ENCODE peak calls at places on chromosome 1, in ten cellular contexts. L is NCI-H1694; H is HTR-8/SVneo; X is dorsolateral prefrontal cortex; I is NCI-H2081; S is amniotic stem cell; Z is GM10248; M is sciatic nerve; R is activated CD8-positive, alpha-beta memory T cell treated with anti-CD3 and anti-CD28 coated beads for 1 hour; D is AG09319. E is an unnamed sample.

GRCh38 chr1:230153655-230154296 is 86.7 kb downstream of the GALNT2 start:
- DNase-seq in L (no peak), H (no peak), X (no peak), I (no peak), S (no peak), Z (no peak), M (no peak), R (no peak), D (no peak), E (no peak)

GRCh38 chr1:100494393-100495084 is 43.4 kb upstream of the GPR88 start:
- DNase-seq in L (no peak), H (no peak), X (no peak), I (no peak), S (no peak), Z (no peak), M (no peak), R (no peak), D (no peak), E (no peak)

GRCh38 chr1:108716437-108717230 is 3.9 kb downstream of the FNDC7 start:
- DNase-seq in L (no peak), H (no peak), X (no peak), I (no peak), S (no peak), Z (no peak), M (no peak), R (no peak), D (no peak), E (no peak)

GRCh38 chr1:114088392-114089299 is 65.0 kb downstream of the SYT6 start:
- DNase-seq in L (no peak), H (no peak), X (no peak), I (no peak), S (no peak), Z (no peak), M (no peak), R (no peak), D (no peak), E (no peak)

GRCh38 chr1:224510880-224511645 is 76.5 kb upstream of the WDR26 start:
- DNase-seq in L (no peak), H (no peak), X (no peak), I (no peak), S (no peak), Z (no peak), M (no peak), R (no peak), D (no peak), E (no peak)

GRCh38 chr1:94012686-94013330 is 103.6 kb upstream of the GCLM start:
- DNase-seq in L (no peak), H (no peak), X (no peak), I (no peak), S (no peak), Z (no peak), M (no peak), R (no peak), D (no peak), E (no peak)

GRCh38 chr1:9234223-9235122 is at the start of gene H6PD:
- DNase-seq in L (no peak), H (peak), X (peak), I (peak), S (peak), Z (peak), M (peak), R (peak), D (peak), E (peak)

GRCh38 chr1:86753700-86754099 is 49.3 kb downstream of the SH3GLB1 start:
- DNase-seq in L (no peak), H (no peak), X (no peak), I (no peak), S (no peak), Z (no peak), M (no peak), R (no peak), D (no peak), E (peak)

GRCh38 chr1:1630965-1631792 is 794 bp upstream of the MMP23B start:
- DNase-seq in L (no peak), H (no peak), X (no peak), I (no peak), S (no peak), Z (no peak), M (peak), R (no peak), D (no peak), E (peak)